ENCODE peak calls at places on chromosomes 2 and 18, in four cellular contexts. F is stimulated activated CD8-positive, alpha-beta memory T cell treated with anti-CD3 and anti-CD28 coated beads, Interleukin-4, amount 100 ng/mL, for 1 hour; J is NCI-H2029 treated with DMSO at 0.1 percent for 48 hours; B is LoVo. D is an unnamed sample.

GRCh38 chr2:119486886-119487285 is 37.4 kb downstream of the SCTR start:
- DNase-seq in F (no peak), J (no peak), B (no peak), D (no peak)

GRCh38 chr18:24631238-24632025 is 171.0 kb downstream of the HRH4 start:
- DNase-seq in F (no peak), J (no peak), B (no peak), D (peak)

GRCh38 chr18:57627488-57627887 is 5.9 kb upstream of the NARS1 start:
- DNase-seq in F (no peak), J (no peak), B (no peak), D (no peak)

GRCh38 chr2:82985572-82986197 is 1473.4 kb downstream of the SUCLG1 start:
- DNase-seq in F (no peak), J (no peak), B (no peak), D (no peak)

GRCh38 chr2:18599509-18600254 is 10.3 kb upstream of the NT5C1B start:
- DNase-seq in F (no peak), J (no peak), B (no peak), D (no peak)

GRCh38 chr18:48813833-48814489 is 136.8 kb downstream of the SMAD7 start:
- DNase-seq in F (no peak), J (no peak), B (peak), D (no peak)

GRCh38 chr2:147560810-147561521 is 283.9 kb upstream of the ACVR2A start:
- DNase-seq in F (no peak), J (no peak), B (no peak), D (peak)

GRCh38 chr18:48022021-48022420 is 91.6 kb upstream of the SMAD2 start:
- DNase-seq in F (no peak), J (no peak), B (no peak), D (no peak)

GRCh38 chr2:86249843-86250402 is 50.7 kb downstream of the MRPL35 start:
- DNase-seq in F (no peak), J (no peak), B (no peak), D (peak)

GRCh38 chr2:238731961-238732360 is 115.9 kb upstream of the TWIST2 start:
- DNase-seq in F (no peak), J (no peak), B (no peak), D (no peak)

GRCh38 chr2:168254158-168254935 is 7.0 kb upstream of the STK39 start:
- DNase-seq in F (no peak), J (no peak), B (peak), D (no peak)

GRCh38 chr2:57855207-57855606 is 191.4 kb upstream of the VRK2 start:
- DNase-seq in F (no peak), J (no peak), B (no peak), D (no peak)

GRCh38 chr2:113216891-113217454 is 43.2 kb downstream of the PSD4 start:
- DNase-seq in F (no peak), J (no peak), B (no peak), D (no peak)

GRCh38 chr2:238945433-238946150 is 97.7 kb downstream of the TWIST2 start:
- DNase-seq in F (no peak), J (no peak), B (no peak), D (no peak)

GRCh38 chr18:62107881-62108280 is 79.0 kb downstream of the PIGN start:
- DNase-seq in F (no peak), J (no peak), B (no peak), D (no peak)

GRCh38 chr2:64770781-64771334 is 117.1 kb upstream of the SERTAD2 start:
- DNase-seq in F (no peak), J (peak), B (no peak), D (no peak)

GRCh38 chr2:13433954-13434353 is 717.2 kb downstream of the TRIB2 start:
- DNase-seq in F (no peak), J (no peak), B (no peak), D (no peak)

GRCh38 chr2:225570000-225570399 is 170.5 kb downstream of the NYAP2 start:
- DNase-seq in F (no peak), J (no peak), B (no peak), D (no peak)

GRCh38 chr2:39405364-39405763 is 31.7 kb downstream of the MAP4K3 start:
- DNase-seq in F (no peak), J (no peak), B (no peak), D (no peak)

GRCh38 chr2:11809586-11810236 is 63.3 kb downstream of the LPIN1 start:
- DNase-seq in F (no peak), J (no peak), B (no peak), D (no peak)

GRCh38 chr2:69013123-69013836 is at the start of gene ANTXR1:
- DNase-seq in F (no peak), J (peak), B (no peak), D (peak)

GRCh38 chr18:36519358-36519757 is 221.8 kb downstream of the FHOD3 start:
- DNase-seq in F (no peak), J (no peak), B (peak), D (no peak)

GRCh38 chr2:157229572-157229971 is 27.9 kb upstream of the GALNT5 start:
- DNase-seq in F (no peak), J (no peak), B (no peak), D (peak)

GRCh38 chr2:26314243-26314642 is 31.7 kb upstream of the SELENOI start:
- DNase-seq in F (no peak), J (no peak), B (no peak), D (no peak)

GRCh38 chr2:7068447-7068846 is 151.2 kb downstream of the RNF144A start:
- DNase-seq in F (no peak), J (no peak), B (no peak), D (no peak)

GRCh38 chr2:27715318-27716165 is 51.9 kb downstream of the SLC4A1AP start:
- DNase-seq in F (no peak), J (no peak), B (no peak), D (no peak)